ENCODE peak calls at places on chromosomes 1 and 21, in ten cellular contexts. U is NCI-H2171; F is activated T-cell treated with anti-CD3 and anti-CD28 coated beads for 4 hours; J is progenitor cell of endocrine pancreas; G is stimulated activated CD4-positive, alpha-beta T cell treated with anti-CD3 and anti-CD28 coated beads, TNF-alpha, amount 100 ng/mL, for 48 hours; Z is lower leg skin; N is GM23338; K is CD8-positive, alpha-beta memory T cell; S is kidney glomerular epithelial cell; Q is activated naive CD8-positive, alpha-beta T cell treated with anti-CD3 and anti-CD28 coated beads, Interleukin-2, amount 50 U/mL, for 24 hours. T is an unnamed sample.

GRCh38 chr1:6392081-6392879 is 1.3 kb downstream of the ACOT7 start:
- DNase-seq in J (no peak), G (no peak), F (no peak), U (no peak), N (no peak), K (no peak), Q (peak; percentile 17), Z (no peak), S (no peak), T (no peak)

GRCh38 chr1:22916469-22916817 is 56.2 kb downstream of the LACTBL1 start:
- DNase-seq in Q (no peak), F (no peak), K (no peak), J (no peak), Z (no peak), S (no peak), U (peak; percentile 88), G (no peak), N (no peak), T (peak; percentile 20)

GRCh38 chr1:223016381-223016780 is 126.7 kb downstream of the TLR5 start:
- DNase-seq in N (no peak), S (no peak), Q (no peak), G (no peak), F (no peak), K (no peak), J (no peak), U (no peak), Z (no peak), T (no peak)

GRCh38 chr1:71980543-71980942 is 301.8 kb downstream of the NEGR1 start:
- DNase-seq in G (no peak), K (no peak), S (no peak), J (no peak), Z (no peak), N (no peak), U (no peak), F (no peak), Q (no peak), T (no peak)

GRCh38 chr1:37242501-37242900 is 208.2 kb upstream of the GRIK3 start:
- DNase-seq in J (no peak), F (no peak), S (no peak), K (no peak), G (no peak), Q (no peak), U (no peak), Z (no peak), N (no peak), T (no peak)

GRCh38 chr21:26098758-26099157 is 71.8 kb downstream of the APP start:
- DNase-seq in K (no peak), Q (no peak), U (no peak), F (no peak), Z (no peak), S (peak; percentile 19), N (peak; percentile 57), J (no peak), G (no peak), T (peak; percentile 74)

GRCh38 chr1:63931468-63931867 is 157.7 kb downstream of the ROR1 start:
- DNase-seq in U (no peak), K (no peak), J (no peak), G (no peak), Z (no peak), F (no peak), Q (no peak), S (peak; percentile 10), N (no peak), T (no peak)

GRCh38 chr1:26336477-26337205 is 17.3 kb downstream of the CRYBG2 start:
- DNase-seq in S (peak; percentile 46), J (peak; percentile 88), Q (peak; percentile 85), F (peak; percentile 87), K (peak; percentile 75), G (peak; percentile 58), U (peak; percentile 87), N (peak; percentile 92), Z (peak; percentile 78), T (peak; percentile 93)

GRCh38 chr1:230205719-230206198 is 138.7 kb downstream of the GALNT2 start:
- DNase-seq in F (no peak), Z (no peak), G (no peak), J (no peak), U (no peak), Q (no peak), K (no peak), N (no peak), S (no peak), T (no peak)

GRCh38 chr1:160681067-160681890 is 30.3 kb downstream of the CD48 start:
- DNase-seq in Q (peak; percentile 87), G (peak; percentile 78), J (peak; percentile 26), F (peak; percentile 80), K (peak; percentile 78), N (peak; percentile 98), U (no peak), Z (peak; percentile 63), S (peak; percentile 50), T (peak; percentile 20)

GRCh38 chr1:228860911-228861829 is 125.9 kb downstream of the RHOU start:
- DNase-seq in S (peak; percentile 94), F (no peak), J (no peak), N (no peak), K (no peak), Z (no peak), U (no peak), Q (no peak), G (no peak), T (peak; percentile 89)

GRCh38 chr1:30749691-30750583 is 7.6 kb downstream of the LAPTM5 start:
- DNase-seq in U (no peak), S (no peak), G (no peak), Q (peak; percentile 65), K (peak; percentile 83), J (no peak), F (no peak), Z (no peak), N (no peak), T (no peak)